ENCODE peak calls at places on chromosome 5, in four cellular contexts. N is body of pancreas, V is left lung, K is neuronal stem cell. O is an unnamed sample.

GRCh38 chr5:82023530-82024095 is 51.8 kb downstream of the ATG10 start:
- DNase-seq in N (no peak), V (no peak), K (no peak), O (no peak)

GRCh38 chr5:79186021-79186420 is 49.9 kb upstream of the JMY start:
- DNase-seq in N (no peak), V (no peak), K (no peak), O (no peak)

GRCh38 chr5:76325876-76326491 is 77.1 kb upstream of the IQGAP2 start:
- DNase-seq in N (no peak), V (no peak), K (no peak), O (no peak)

GRCh38 chr5:151357792-151358191 is 10.4 kb upstream of the SLC36A2 start:
- DNase-seq in N (no peak), V (no peak), K (no peak), O (no peak)

GRCh38 chr5:90866333-90866732 is 307.7 kb downstream of the ADGRV1 start:
- DNase-seq in N (no peak), V (no peak), K (no peak), O (no peak)

GRCh38 chr5:74627511-74628120 is 12.9 kb downstream of the ENC1 start:
- DNase-seq in N (no peak), V (no peak), K (no peak), O (no peak)

GRCh38 chr5:141788296-141788980 is 89.8 kb downstream of the PCDH1 start:
- DNase-seq in N (no peak), V (no peak), K (no peak), O (no peak)

GRCh38 chr5:81750308-81751008 is 439 bp downstream of the SSBP2 start:
- DNase-seq in N (no peak), V (no peak), K (no peak), O (peak; percentile 16)

GRCh38 chr5:129639331-129639730 is 108.6 kb upstream of the MINAR2 start:
- DNase-seq in N (no peak), V (no peak), K (no peak), O (no peak)

GRCh38 chr5:56815657-56816545 is 552 bp downstream of the MAP3K1 start:
- DNase-seq in N (peak; percentile 35), V (peak; percentile 54), K (peak; percentile 43), O (no peak)

GRCh38 chr5:147659166-147659929 is 123.2 kb downstream of the JAKMIP2 start:
- DNase-seq in N (no peak), V (no peak), K (no peak), O (no peak)

GRCh38 chr5:107388111-107388861 is 282.5 kb downstream of the EFNA5 start:
- DNase-seq in N (no peak), V (no peak), K (no peak), O (peak; percentile 52)

GRCh38 chr5:64680289-64680688 is 10.0 kb upstream of the SHISAL2B start:
- DNase-seq in N (no peak), V (no peak), K (no peak), O (peak; percentile 12)

DNA sequence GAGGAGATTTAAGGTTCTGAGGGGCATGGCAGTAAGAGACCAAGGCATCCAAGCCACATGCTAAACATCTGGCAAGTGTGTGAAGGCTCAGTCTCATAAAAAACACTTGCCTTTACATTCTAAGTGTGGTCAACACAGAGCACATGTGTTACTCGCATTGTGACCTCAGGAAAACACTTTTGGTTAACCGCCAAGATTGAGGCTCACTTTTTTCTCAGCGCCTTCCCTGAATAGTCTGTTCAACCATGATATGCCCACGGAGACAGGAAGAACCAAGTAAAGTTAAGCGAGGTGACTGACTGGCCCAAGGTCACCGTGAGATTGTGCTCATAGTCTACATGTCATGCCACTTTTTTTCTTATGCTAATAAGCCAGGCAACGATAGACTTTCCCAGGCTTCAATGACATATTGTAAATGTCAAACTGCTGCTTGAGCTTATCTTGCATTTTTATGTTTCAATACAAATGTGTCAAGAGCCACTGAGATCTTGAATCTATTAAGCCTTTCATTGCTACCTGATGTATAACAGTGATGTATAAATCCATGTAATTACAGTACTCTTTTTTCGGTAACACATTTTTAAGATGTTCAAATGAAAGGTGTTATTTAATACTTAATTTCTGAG is 21.1 kb upstream of the IL9 start:
- DNase-seq in N (no peak), V (no peak), K (no peak), O (no peak)
- H3K27me3 ChIP-seq in N (no peaks in the 10 kb centered on the region), V (peaks cover 55% of the 10 kb centered on the region), K (peaks cover 11% of the 10 kb centered on the region), O (peaks cover 78% of the 10 kb centered on the region)

DNA sequence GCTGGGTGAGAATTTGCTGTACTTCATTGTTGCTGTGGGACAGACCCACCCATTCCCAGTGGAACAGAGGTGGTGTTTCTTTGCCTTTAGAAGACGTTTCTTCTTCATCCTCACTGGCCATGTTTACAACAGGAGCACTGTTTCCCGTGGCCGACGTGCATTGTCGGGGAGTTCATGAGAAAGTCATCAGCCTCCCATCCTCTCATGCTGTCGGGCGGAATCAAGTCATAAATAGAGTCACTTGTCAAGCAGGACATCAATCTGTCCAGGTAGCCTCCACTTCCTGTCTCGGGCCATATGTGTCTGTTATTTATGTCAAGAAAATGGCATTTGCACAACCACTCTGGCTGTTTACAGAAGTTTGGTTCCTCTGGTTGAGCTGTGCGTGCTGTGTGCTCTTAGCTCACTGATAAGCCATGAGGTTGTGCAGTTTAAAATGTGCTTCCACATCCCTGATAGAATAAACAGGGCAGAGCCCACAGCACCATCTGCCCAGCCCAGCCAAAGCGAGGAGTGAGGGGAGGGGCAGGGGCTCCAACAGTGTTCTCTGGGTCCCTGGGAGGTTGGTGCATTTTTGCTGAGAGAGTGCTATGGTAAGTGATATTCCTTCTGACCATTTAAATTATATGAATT is 401.9 kb upstream of the IRX2 start:
- DNase-seq in N (no peak), V (no peak), K (no peak), O (no peak)
- H3K27me3 ChIP-seq in N (no peaks in the 10 kb centered on the region), V (peaks cover 9% of the 10 kb centered on the region), K (no peaks in the 10 kb centered on the region), O (no peaks in the 10 kb centered on the region)

GRCh38 chr5:169350759-169351240 is 49.9 kb upstream of the SLIT3 start:
- DNase-seq in N (no peak), V (no peak), K (no peak), O (peak; percentile 83)

GRCh38 chr5:169347786-169348185 is 46.8 kb upstream of the SLIT3 start:
- DNase-seq in N (no peak), V (no peak), K (no peak), O (no peak)

GRCh38 chr5:169352901-169353300 is 52.0 kb upstream of the SLIT3 start:
- DNase-seq in N (no peak), V (no peak), K (no peak), O (no peak)

GRCh38 chr5:169354263-169354662 is 53.3 kb upstream of the SLIT3 start:
- DNase-seq in N (no peak), V (no peak), K (no peak), O (no peak)

GRCh38 chr5:169350016-169350415 is 49.1 kb upstream of the SLIT3 start:
- DNase-seq in N (no peak), V (no peak), K (no peak), O (no peak)
- H3K27me3 ChIP-seq in N (no peaks in the 10 kb centered on the region), V (no peaks in the 10 kb centered on the region), K (no peaks in the 10 kb centered on the region), O (no peaks in the 10 kb centered on the region)

DNA sequence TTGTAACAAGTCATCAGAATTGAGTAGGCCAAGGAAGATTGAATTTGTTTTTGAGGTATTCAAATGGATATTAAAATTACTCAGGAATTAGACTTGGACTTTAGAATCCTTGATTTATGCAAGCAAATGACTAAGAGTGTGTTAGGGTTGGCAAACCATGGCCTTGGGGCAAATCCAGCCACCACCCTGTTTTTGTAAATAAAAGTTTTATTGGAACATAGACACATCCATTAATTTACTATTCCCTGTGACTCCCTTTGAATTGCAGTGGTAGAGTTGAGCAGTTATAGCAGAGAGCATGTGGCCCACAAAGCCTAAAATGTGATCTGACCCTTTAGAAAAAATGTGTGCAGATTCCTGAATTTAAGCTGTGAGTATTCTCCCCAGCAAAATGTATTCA is 115.6 kb downstream of the WDR70 start:
- DNase-seq in N (no peak), V (no peak), K (no peak), O (no peak)
- H3K27me3 ChIP-seq in N (no peaks in the 10 kb centered on the region), V (no peaks in the 10 kb centered on the region), K (no peaks in the 10 kb centered on the region), O (no peaks in the 10 kb centered on the region)

GRCh38 chr5:93598141-93598996 is 15.3 kb downstream of the NR2F1 start:
- DNase-seq in N (no peak), V (no peak), K (no peak), O (no peak)
- H3K27me3 ChIP-seq in N (peaks cover 34% of the 10 kb centered on the region), V (peaks cover 100% of the 10 kb centered on the region), K (no peaks in the 10 kb centered on the region), O (no peaks in the 10 kb centered on the region)

GRCh38 chr5:88143693-88144218 is 124.9 kb downstream of the TMEM161B start:
- DNase-seq in N (no peak), V (no peak), K (peak; percentile 9), O (no peak)

GRCh38 chr5:88141695-88141979 is 127.0 kb downstream of the TMEM161B start:
- DNase-seq in N (no peak), V (no peak), K (no peak), O (no peak)

GRCh38 chr5:88140863-88141694 is 127.6 kb downstream of the TMEM161B start:
- DNase-seq in N (peak; percentile 97), V (peak; percentile 93), K (peak; percentile 97), O (peak; percentile 96)

GRCh38 chr5:88144219-88145040 is 124.2 kb downstream of the TMEM161B start:
- DNase-seq in N (no peak), V (no peak), K (peak; percentile 17), O (no peak)

GRCh38 chr5:88142801-88143692 is 125.6 kb downstream of the TMEM161B start:
- DNase-seq in N (no peak), V (no peak), K (peak; percentile 31), O (no peak)
- H3K27me3 ChIP-seq in N (peaks cover 15% of the 10 kb centered on the region), V (peaks cover 92% of the 10 kb centered on the region), K (peaks cover 80% of the 10 kb centered on the region), O (peaks cover 86% of the 10 kb centered on the region)

O was measured in BE2C.